ENCODE peak calls at places on chromosome 14, in six cellular contexts. One of them, this sample, is unnamed.

GRCh38 chr14:64656986-64657385 is 47.2 kb upstream of the PLEKHG3 start:
- DNase-seq in stomach: no peak
- DNase-seq in HepG2: no peak
- DNase-seq in SK-N-SH: no peak
- DNase-seq in transverse colon: peak
- DNase-seq in suprapubic skin: no peak
- DNase-seq in this sample: peak

GRCh38 chr14:99518441-99519346 is 37.5 kb downstream of the CCNK start:
- DNase-seq in stomach: peak
- DNase-seq in HepG2: peak
- DNase-seq in SK-N-SH: peak
- DNase-seq in transverse colon: peak
- DNase-seq in suprapubic skin: peak
- DNase-seq in this sample: peak

GRCh38 chr14:68361231-68361630 is 431.6 kb downstream of the ZFP36L1 start:
- DNase-seq in stomach: no peak
- DNase-seq in HepG2: no peak
- DNase-seq in SK-N-SH: no peak
- DNase-seq in transverse colon: no peak
- DNase-seq in suprapubic skin: no peak
- DNase-seq in this sample: no peak

GRCh38 chr14:26905219-26905618 is 307.4 kb upstream of the NOVA1 start:
- DNase-seq in stomach: no peak
- DNase-seq in HepG2: no peak
- DNase-seq in SK-N-SH: no peak
- DNase-seq in transverse colon: no peak
- DNase-seq in suprapubic skin: no peak
- DNase-seq in this sample: no peak

GRCh38 chr14:58808828-58809227 is 171.1 kb downstream of the DACT1 start:
- DNase-seq in stomach: peak
- DNase-seq in HepG2: no peak
- DNase-seq in SK-N-SH: no peak
- DNase-seq in transverse colon: no peak
- DNase-seq in suprapubic skin: no peak
- DNase-seq in this sample: no peak

GRCh38 chr14:99264691-99265090 is 7.3 kb downstream of the BCL11B start:
- DNase-seq in stomach: no peak
- DNase-seq in HepG2: no peak
- DNase-seq in SK-N-SH: no peak
- DNase-seq in transverse colon: no peak
- DNase-seq in suprapubic skin: no peak
- DNase-seq in this sample: no peak

GRCh38 chr14:91231446-91231845 is 13.1 kb downstream of the GPR68 start:
- DNase-seq in stomach: no peak
- DNase-seq in HepG2: no peak
- DNase-seq in SK-N-SH: no peak
- DNase-seq in transverse colon: no peak
- DNase-seq in suprapubic skin: no peak
- DNase-seq in this sample: no peak

GRCh38 chr14:85532981-85533820 is 3.3 kb downstream of the FLRT2 start:
- DNase-seq in stomach: peak
- DNase-seq in HepG2: no peak
- DNase-seq in SK-N-SH: peak
- DNase-seq in transverse colon: no peak
- DNase-seq in suprapubic skin: peak
- DNase-seq in this sample: peak

GRCh38 chr14:103281496-103282231 is 52.4 kb upstream of the EIF5 start:
- DNase-seq in stomach: peak
- DNase-seq in HepG2: peak
- DNase-seq in SK-N-SH: peak
- DNase-seq in transverse colon: peak
- DNase-seq in suprapubic skin: no peak
- DNase-seq in this sample: peak

GRCh38 chr14:99566009-99566389 is 38.0 kb downstream of the CCDC85C start:
- DNase-seq in stomach: peak
- DNase-seq in HepG2: no peak
- DNase-seq in SK-N-SH: no peak
- DNase-seq in transverse colon: no peak
- DNase-seq in suprapubic skin: no peak
- DNase-seq in this sample: no peak

GRCh38 chr14:93036652-93037341 is 78.9 kb downstream of the ITPK1 start:
- DNase-seq in stomach: no peak
- DNase-seq in HepG2: peak
- DNase-seq in SK-N-SH: no peak
- DNase-seq in transverse colon: no peak
- DNase-seq in suprapubic skin: no peak
- DNase-seq in this sample: peak

GRCh38 chr14:28308727-28309126 is 457.9 kb upstream of the FOXG1 start:
- DNase-seq in stomach: no peak
- DNase-seq in HepG2: no peak
- DNase-seq in SK-N-SH: no peak
- DNase-seq in transverse colon: no peak
- DNase-seq in suprapubic skin: no peak
- DNase-seq in this sample: no peak

GRCh38 chr14:94373708-94374107 is 14.7 kb downstream of the SERPINA1 start:
- DNase-seq in stomach: no peak
- DNase-seq in HepG2: no peak
- DNase-seq in SK-N-SH: no peak
- DNase-seq in transverse colon: no peak
- DNase-seq in suprapubic skin: peak
- DNase-seq in this sample: peak

GRCh38 chr14:27427796-27428195 is 830.0 kb upstream of the NOVA1 start:
- DNase-seq in stomach: no peak
- DNase-seq in HepG2: no peak
- DNase-seq in SK-N-SH: no peak
- DNase-seq in transverse colon: no peak
- DNase-seq in suprapubic skin: no peak
- DNase-seq in this sample: no peak

GRCh38 chr14:30614155-30614554 is 8.0 kb upstream of the SCFD1 start:
- DNase-seq in stomach: no peak
- DNase-seq in HepG2: no peak
- DNase-seq in SK-N-SH: no peak
- DNase-seq in transverse colon: no peak
- DNase-seq in suprapubic skin: no peak
- DNase-seq in this sample: no peak

GRCh38 chr14:69086537-69086936 is 66.4 kb downstream of the DCAF5 start:
- DNase-seq in stomach: no peak
- DNase-seq in HepG2: no peak
- DNase-seq in SK-N-SH: no peak
- DNase-seq in transverse colon: no peak
- DNase-seq in suprapubic skin: no peak
- DNase-seq in this sample: no peak

GRCh38 chr14:35342160-35343010 is 50.2 kb downstream of the PSMA6 start:
- DNase-seq in stomach: peak
- DNase-seq in HepG2: no peak
- DNase-seq in SK-N-SH: no peak
- DNase-seq in transverse colon: no peak
- DNase-seq in suprapubic skin: no peak
- DNase-seq in this sample: peak

GRCh38 chr14:33123281-33123680 is 184.6 kb downstream of the NPAS3 start:
- DNase-seq in stomach: no peak
- DNase-seq in HepG2: no peak
- DNase-seq in SK-N-SH: no peak
- DNase-seq in transverse colon: no peak
- DNase-seq in suprapubic skin: no peak
- DNase-seq in this sample: no peak

GRCh38 chr14:90500665-90501370 is 104.0 kb downstream of the CALM1 start:
- DNase-seq in stomach: no peak
- DNase-seq in HepG2: peak
- DNase-seq in SK-N-SH: peak
- DNase-seq in transverse colon: no peak
- DNase-seq in suprapubic skin: no peak
- DNase-seq in this sample: peak

GRCh38 chr14:24857277-24857676 is 192.7 kb downstream of the STXBP6 start:
- DNase-seq in stomach: no peak
- DNase-seq in HepG2: no peak
- DNase-seq in SK-N-SH: no peak
- DNase-seq in transverse colon: no peak
- DNase-seq in suprapubic skin: no peak
- DNase-seq in this sample: no peak

GRCh38 chr14:53355581-53356112 is 202.5 kb upstream of the DDHD1 start:
- DNase-seq in stomach: no peak
- DNase-seq in HepG2: no peak
- DNase-seq in SK-N-SH: no peak
- DNase-seq in transverse colon: no peak
- DNase-seq in suprapubic skin: no peak
- DNase-seq in this sample: no peak

GRCh38 chr14:78498062-78498595 is 328.0 kb downstream of the NRXN3 start:
- DNase-seq in stomach: no peak
- DNase-seq in HepG2: no peak
- DNase-seq in SK-N-SH: no peak
- DNase-seq in transverse colon: no peak
- DNase-seq in suprapubic skin: no peak
- DNase-seq in this sample: no peak

GRCh38 chr14:47435331-47435965 is 240.0 kb downstream of the MDGA2 start:
- DNase-seq in stomach: no peak
- DNase-seq in HepG2: no peak
- DNase-seq in SK-N-SH: no peak
- DNase-seq in transverse colon: no peak
- DNase-seq in suprapubic skin: no peak
- DNase-seq in this sample: no peak

GRCh38 chr14:65798216-65798615 is 385.7 kb downstream of the FUT8 start:
- DNase-seq in stomach: no peak
- DNase-seq in HepG2: no peak
- DNase-seq in SK-N-SH: no peak
- DNase-seq in transverse colon: no peak
- DNase-seq in suprapubic skin: no peak
- DNase-seq in this sample: no peak

GRCh38 chr14:31340297-31341063 is 79.9 kb downstream of the HEATR5A start:
- DNase-seq in stomach: no peak
- DNase-seq in HepG2: no peak
- DNase-seq in SK-N-SH: no peak
- DNase-seq in transverse colon: no peak
- DNase-seq in suprapubic skin: no peak
- DNase-seq in this sample: no peak

GRCh38 chr14:93977790-93978581 is 1.6 kb upstream of the ASB2 start:
- DNase-seq in stomach: no peak
- DNase-seq in HepG2: no peak
- DNase-seq in SK-N-SH: no peak
- DNase-seq in transverse colon: peak
- DNase-seq in suprapubic skin: no peak
- DNase-seq in this sample: no peak

GRCh38 chr14:87187787-87188186 is 805.2 kb downstream of the GALC start:
- DNase-seq in stomach: no peak
- DNase-seq in HepG2: no peak
- DNase-seq in SK-N-SH: no peak
- DNase-seq in transverse colon: no peak
- DNase-seq in suprapubic skin: no peak
- DNase-seq in this sample: no peak
- TF ChIP-seq EP300 in stomach: no peak
- TF ChIP-seq EP300 in HepG2: no peak
- TF ChIP-seq EP300 in SK-N-SH: no peak
- TF ChIP-seq EP300 in transverse colon: no peak
- TF ChIP-seq EP300 in suprapubic skin: no peak
- TF ChIP-seq EP300 in this sample: no peak

GRCh38 chr14:37384870-37385596 is 187.3 kb downstream of the MIPOL1 start:
- DNase-seq in stomach: no peak
- DNase-seq in HepG2: peak
- DNase-seq in SK-N-SH: no peak
- DNase-seq in transverse colon: no peak
- DNase-seq in suprapubic skin: no peak
- DNase-seq in this sample: no peak
- TF ChIP-seq POLR2AphosphoS5 in stomach: no peak
- TF ChIP-seq POLR2AphosphoS5 in HepG2: no peak
- TF ChIP-seq POLR2AphosphoS5 in SK-N-SH: no peak
- TF ChIP-seq POLR2AphosphoS5 in transverse colon: no peak
- TF ChIP-seq POLR2AphosphoS5 in suprapubic skin: no peak
- TF ChIP-seq POLR2AphosphoS5 in this sample: no peak

GRCh38 chr14:55223364-55223763 is 32.0 kb upstream of the DLGAP5 start:
- DNase-seq in stomach: no peak
- DNase-seq in HepG2: no peak
- DNase-seq in SK-N-SH: no peak
- DNase-seq in transverse colon: no peak
- DNase-seq in suprapubic skin: no peak
- DNase-seq in this sample: no peak

GRCh38 chr14:55221186-55221585 is 29.8 kb upstream of the DLGAP5 start:
- DNase-seq in stomach: no peak
- DNase-seq in HepG2: no peak
- DNase-seq in SK-N-SH: no peak
- DNase-seq in transverse colon: no peak
- DNase-seq in suprapubic skin: no peak
- DNase-seq in this sample: no peak

GRCh38 chr14:55221968-55222367 is 30.6 kb upstream of the DLGAP5 start:
- DNase-seq in stomach: no peak
- DNase-seq in HepG2: no peak
- DNase-seq in SK-N-SH: no peak
- DNase-seq in transverse colon: no peak
- DNase-seq in suprapubic skin: no peak
- DNase-seq in this sample: no peak

DNA sequence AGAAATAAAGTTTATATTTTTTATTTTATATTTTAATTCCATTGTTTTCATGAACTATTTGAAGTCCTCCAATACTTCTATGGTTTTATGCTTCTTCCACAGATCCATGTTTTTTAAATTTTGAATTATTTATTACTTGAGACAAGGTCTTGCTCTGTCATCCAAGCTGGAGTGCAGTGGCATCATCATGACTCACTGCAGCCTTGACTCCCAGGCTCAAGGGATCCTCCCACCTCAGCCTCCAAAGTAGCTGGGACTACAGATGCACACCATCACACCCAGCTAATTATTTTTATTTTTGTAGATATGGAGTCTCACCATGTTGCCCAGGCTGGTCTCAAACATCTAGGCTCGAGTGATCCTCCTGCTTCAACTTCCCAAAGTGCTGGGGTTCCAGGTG is 28.8 kb upstream of the DLGAP5 start:
- DNase-seq in stomach: no peak
- DNase-seq in HepG2: no peak
- DNase-seq in SK-N-SH: no peak
- DNase-seq in transverse colon: no peak
- DNase-seq in suprapubic skin: no peak
- DNase-seq in this sample: no peak
- H3K27ac ChIP-seq in stomach: no peak
- H3K27ac ChIP-seq in HepG2: no peak
- H3K27ac ChIP-seq in SK-N-SH: no peak
- H3K27ac ChIP-seq in transverse colon: no peak
- H3K27ac ChIP-seq in suprapubic skin: no peak
- H3K27ac ChIP-seq in this sample: no peak

GRCh38 chr14:100983710-100984109 is 80.2 kb upstream of the RTL1 start:
- DNase-seq in stomach: no peak
- DNase-seq in HepG2: no peak
- DNase-seq in SK-N-SH: no peak
- DNase-seq in transverse colon: no peak
- DNase-seq in suprapubic skin: no peak
- DNase-seq in this sample: no peak

GRCh38 chr14:100988956-100989355 is 85.4 kb upstream of the RTL1 start:
- DNase-seq in stomach: no peak
- DNase-seq in HepG2: no peak
- DNase-seq in SK-N-SH: no peak
- DNase-seq in transverse colon: no peak
- DNase-seq in suprapubic skin: no peak
- DNase-seq in this sample: no peak

GRCh38 chr14:100988011-100988410 is 84.5 kb upstream of the RTL1 start:
- DNase-seq in stomach: no peak
- DNase-seq in HepG2: no peak
- DNase-seq in SK-N-SH: no peak
- DNase-seq in transverse colon: no peak
- DNase-seq in suprapubic skin: no peak
- DNase-seq in this sample: no peak

GRCh38 chr14:100989924-100990323 is 86.4 kb upstream of the RTL1 start:
- DNase-seq in stomach: no peak
- DNase-seq in HepG2: no peak
- DNase-seq in SK-N-SH: no peak
- DNase-seq in transverse colon: no peak
- DNase-seq in suprapubic skin: no peak
- DNase-seq in this sample: no peak

GRCh38 chr14:100988411-100988900 is 84.9 kb upstream of the RTL1 start:
- DNase-seq in stomach: no peak
- DNase-seq in HepG2: peak
- DNase-seq in SK-N-SH: no peak
- DNase-seq in transverse colon: no peak
- DNase-seq in suprapubic skin: no peak
- DNase-seq in this sample: no peak
- TF ChIP-seq EP300 in stomach: no peak
- TF ChIP-seq EP300 in HepG2: no peak
- TF ChIP-seq EP300 in SK-N-SH: no peak
- TF ChIP-seq EP300 in transverse colon: no peak
- TF ChIP-seq EP300 in suprapubic skin: no peak
- TF ChIP-seq EP300 in this sample: no peak